ENCODE peak calls at places on chromosomes 4 and X, in seven cellular contexts. One of them, this sample, is unnamed.

GRCh38 chr4:7137346-7138200 is 54.8 kb upstream of the SORCS2 start:
- DNase-seq in GM23338: no peak
- DNase-seq in K562: no peak
- DNase-seq in Panc1: no peak
- DNase-seq in GM12878: no peak
- DNase-seq in HCT116: no peak
- DNase-seq in SK-N-SH: no peak
- DNase-seq in this sample: no peak

GRCh38 chr4:139242511-139243051 is 37.4 kb downstream of the MGARP start:
- DNase-seq in SK-N-SH: no peak
- DNase-seq in Panc1: no peak
- DNase-seq in GM23338: no peak
- DNase-seq in HCT116: no peak
- DNase-seq in GM12878: no peak
- DNase-seq in K562: no peak
- DNase-seq in this sample: no peak

GRCh38 chrX:29948653-29949052 is 266.7 kb upstream of the MAGEB2 start:
- DNase-seq in GM12878: no peak
- DNase-seq in GM23338: no peak
- DNase-seq in Panc1: no peak
- DNase-seq in HCT116: no peak
- DNase-seq in SK-N-SH: no peak
- DNase-seq in K562: no peak
- DNase-seq in this sample: no peak

GRCh38 chrX:73577368-73577767 is 14.4 kb downstream of the CHIC1 start:
- DNase-seq in HCT116: no peak
- DNase-seq in GM23338: peak; percentile 55
- DNase-seq in Panc1: no peak
- DNase-seq in GM12878: no peak
- DNase-seq in K562: no peak
- DNase-seq in SK-N-SH: no peak
- DNase-seq in this sample: no peak

GRCh38 chrX:76279007-76279406 is 106.1 kb downstream of the PBDC1 start:
- DNase-seq in GM12878: peak; percentile 5
- DNase-seq in HCT116: peak; percentile 22
- DNase-seq in SK-N-SH: peak; percentile 47
- DNase-seq in K562: peak; percentile 7
- DNase-seq in Panc1: peak; percentile 41
- DNase-seq in GM23338: peak; percentile 69
- DNase-seq in this sample: peak; percentile 6

GRCh38 chr4:107034982-107035710 is 967 bp downstream of the DKK2 start:
- DNase-seq in Panc1: no peak
- DNase-seq in HCT116: no peak
- DNase-seq in K562: no peak
- DNase-seq in GM23338: peak; percentile 74
- DNase-seq in SK-N-SH: peak; percentile 53
- DNase-seq in GM12878: no peak
- DNase-seq in this sample: no peak

GRCh38 chr4:3638080-3638715 is 106.0 kb upstream of the LRPAP1 start:
- DNase-seq in K562: no peak
- DNase-seq in HCT116: no peak
- DNase-seq in SK-N-SH: no peak
- DNase-seq in Panc1: no peak
- DNase-seq in GM12878: no peak
- DNase-seq in GM23338: no peak
- DNase-seq in this sample: no peak

GRCh38 chrX:100928660-100929613 is at the start of gene XKRX:
- DNase-seq in HCT116: peak; percentile 35
- DNase-seq in GM12878: no peak
- DNase-seq in SK-N-SH: peak; percentile 53
- DNase-seq in GM23338: peak; percentile 82
- DNase-seq in Panc1: peak; percentile 8
- DNase-seq in K562: peak; percentile 11
- DNase-seq in this sample: peak; percentile 43

GRCh38 chr4:56261027-56261426 is 126.3 kb downstream of the AASDH start:
- DNase-seq in GM12878: peak; percentile 2
- DNase-seq in K562: no peak
- DNase-seq in GM23338: no peak
- DNase-seq in SK-N-SH: no peak
- DNase-seq in Panc1: no peak
- DNase-seq in HCT116: no peak
- DNase-seq in this sample: no peak

GRCh38 chrX:103730147-103730546 is 19.4 kb downstream of the TMEM31 start:
- DNase-seq in K562: no peak
- DNase-seq in GM12878: no peak
- DNase-seq in SK-N-SH: no peak
- DNase-seq in HCT116: no peak
- DNase-seq in GM23338: no peak
- DNase-seq in Panc1: no peak
- DNase-seq in this sample: no peak

GRCh38 chr4:24419147-24420034 is 165.0 kb downstream of the DHX15 start:
- DNase-seq in SK-N-SH: peak; percentile 63
- DNase-seq in K562: peak; percentile 76
- DNase-seq in Panc1: peak; percentile 41
- DNase-seq in GM23338: peak; percentile 93
- DNase-seq in HCT116: peak; percentile 41
- DNase-seq in GM12878: peak; percentile 12
- DNase-seq in this sample: peak; percentile 49

GRCh38 chrX:85503258-85504158 is 124.0 kb upstream of the POF1B start:
- DNase-seq in Panc1: no peak
- DNase-seq in GM23338: no peak
- DNase-seq in HCT116: no peak
- DNase-seq in SK-N-SH: no peak
- DNase-seq in K562: no peak
- DNase-seq in GM12878: no peak
- DNase-seq in this sample: no peak

GRCh38 chr4:176840166-176840565 is 47.4 kb upstream of the VEGFC start:
- DNase-seq in GM12878: no peak
- DNase-seq in HCT116: no peak
- DNase-seq in Panc1: no peak
- DNase-seq in K562: no peak
- DNase-seq in GM23338: no peak
- DNase-seq in SK-N-SH: no peak
- DNase-seq in this sample: no peak

GRCh38 chrX:23344208-23344903 is 9.7 kb downstream of the PTCHD1 start:
- DNase-seq in GM23338: peak; percentile 8
- DNase-seq in SK-N-SH: no peak
- DNase-seq in Panc1: no peak
- DNase-seq in K562: no peak
- DNase-seq in GM12878: no peak
- DNase-seq in HCT116: no peak
- DNase-seq in this sample: no peak

DNA sequence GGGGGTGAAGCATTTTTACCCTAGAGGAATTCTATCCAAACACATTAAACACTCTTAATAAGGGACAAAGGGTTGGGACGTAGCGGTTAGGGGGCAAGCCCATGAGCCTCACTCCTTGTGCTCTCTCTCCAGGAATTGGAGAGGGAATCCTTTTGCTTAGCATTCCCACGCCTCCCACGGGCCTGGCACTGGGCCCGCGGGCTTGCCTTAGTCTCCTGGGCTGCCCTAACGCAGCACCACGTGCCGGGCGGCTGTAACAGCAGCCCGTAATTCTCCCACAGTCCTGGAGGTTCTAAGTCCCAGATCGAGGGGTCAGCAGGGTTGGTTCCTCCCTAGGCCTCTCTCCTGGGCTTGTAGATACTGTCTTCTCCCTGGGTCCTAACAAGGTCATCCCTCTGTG is 67.5 kb downstream of the TBL1X start:
- DNase-seq in GM12878: no peak
- DNase-seq in Panc1: no peak
- DNase-seq in SK-N-SH: no peak
- DNase-seq in GM23338: no peak
- DNase-seq in K562: no peak
- DNase-seq in HCT116: no peak
- DNase-seq in this sample: no peak
- H3K4me1 ChIP-seq in GM12878: no peaks in the 10 kb centered on the region
- H3K4me1 ChIP-seq in Panc1: no peaks in the 10 kb centered on the region
- H3K4me1 ChIP-seq in SK-N-SH: no peaks in the 10 kb centered on the region
- H3K4me1 ChIP-seq in GM23338: peaks cover 19% of the 10 kb centered on the region
- H3K4me1 ChIP-seq in K562: peaks cover 8% of the 10 kb centered on the region
- H3K4me1 ChIP-seq in HCT116: peaks cover 2% of the 10 kb centered on the region
- H3K4me1 ChIP-seq in this sample: peaks cover 14% of the 10 kb centered on the region

GRCh38 chr4:32790803-32791202 is 2070.6 kb downstream of the PCDH7 start:
- DNase-seq in K562: no peak
- DNase-seq in HCT116: no peak
- DNase-seq in GM23338: no peak
- DNase-seq in Panc1: no peak
- DNase-seq in GM12878: no peak
- DNase-seq in SK-N-SH: no peak
- DNase-seq in this sample: no peak
- TF ChIP-seq REST in K562: no peak
- TF ChIP-seq REST in HCT116: no peak
- TF ChIP-seq REST in GM23338: no peak
- TF ChIP-seq REST in Panc1: no peak
- TF ChIP-seq REST in GM12878: no peak
- TF ChIP-seq REST in SK-N-SH: no peak
- TF ChIP-seq REST in this sample: no peak

GRCh38 chr4:1773754-1774153 is 19.3 kb upstream of the FGFR3 start:
- DNase-seq in K562: no peak
- DNase-seq in GM23338: no peak
- DNase-seq in SK-N-SH: no peak
- DNase-seq in GM12878: no peak
- DNase-seq in HCT116: no peak
- DNase-seq in Panc1: no peak
- DNase-seq in this sample: no peak
- H3K4me1 ChIP-seq in K562: no peaks in the 10 kb centered on the region
- H3K4me1 ChIP-seq in GM23338: peaks cover 18% of the 10 kb centered on the region
- H3K4me1 ChIP-seq in SK-N-SH: no peaks in the 10 kb centered on the region
- H3K4me1 ChIP-seq in GM12878: peaks cover 9% of the 10 kb centered on the region
- H3K4me1 ChIP-seq in HCT116: peaks cover 12% of the 10 kb centered on the region
- H3K4me1 ChIP-seq in Panc1: no peaks in the 10 kb centered on the region
- H3K4me1 ChIP-seq in this sample: peaks cover 26% of the 10 kb centered on the region

DNA sequence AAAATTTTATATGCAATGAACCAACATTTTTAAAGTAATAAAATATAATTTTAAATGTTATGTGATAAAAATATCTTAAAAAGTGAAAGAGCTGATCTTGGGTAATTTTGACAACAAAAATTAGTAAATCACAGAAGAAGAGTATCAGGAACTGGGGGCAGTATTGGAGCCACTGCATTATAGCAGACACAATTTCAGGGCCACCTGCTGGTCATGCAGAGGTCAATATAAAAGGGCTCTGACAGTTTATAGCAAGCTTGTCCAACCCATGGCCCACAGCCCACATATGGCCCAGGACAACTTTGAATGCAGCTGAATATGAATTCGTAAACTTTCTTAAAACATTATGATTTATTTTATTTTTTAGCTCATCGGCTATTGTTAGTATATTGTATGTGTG is 13.0 kb upstream of the LEF1 start:
- DNase-seq in SK-N-SH: no peak
- DNase-seq in K562: peak; percentile 36
- DNase-seq in Panc1: no peak
- DNase-seq in GM12878: no peak
- DNase-seq in HCT116: no peak
- DNase-seq in GM23338: no peak
- DNase-seq in this sample: no peak
- TF ChIP-seq REST in SK-N-SH: no peak
- TF ChIP-seq REST in K562: no peak
- TF ChIP-seq REST in Panc1: no peak
- TF ChIP-seq REST in GM12878: no peak
- TF ChIP-seq REST in HCT116: no peak
- TF ChIP-seq REST in GM23338: no peak
- TF ChIP-seq REST in this sample: no peak

GRCh38 chr4:185217390-185217985 is 8.1 kb downstream of the SNX25 start:
- DNase-seq in GM23338: no peak
- DNase-seq in K562: no peak
- DNase-seq in Panc1: no peak
- DNase-seq in GM12878: no peak
- DNase-seq in SK-N-SH: no peak
- DNase-seq in HCT116: no peak
- DNase-seq in this sample: no peak

GRCh38 chr4:185218312-185218711 is 8.9 kb downstream of the SNX25 start:
- DNase-seq in HCT116: no peak
- DNase-seq in GM23338: no peak
- DNase-seq in GM12878: no peak
- DNase-seq in SK-N-SH: no peak
- DNase-seq in K562: no peak
- DNase-seq in Panc1: no peak
- DNase-seq in this sample: no peak

GRCh38 chr4:185221491-185221890 is 12.1 kb downstream of the SNX25 start:
- DNase-seq in HCT116: no peak
- DNase-seq in GM12878: no peak
- DNase-seq in K562: no peak
- DNase-seq in GM23338: no peak
- DNase-seq in Panc1: no peak
- DNase-seq in SK-N-SH: no peak
- DNase-seq in this sample: no peak

GRCh38 chr4:185221912-185222311 is 12.5 kb downstream of the SNX25 start:
- DNase-seq in K562: no peak
- DNase-seq in HCT116: no peak
- DNase-seq in GM23338: no peak
- DNase-seq in SK-N-SH: no peak
- DNase-seq in Panc1: no peak
- DNase-seq in GM12878: no peak
- DNase-seq in this sample: no peak

DNA sequence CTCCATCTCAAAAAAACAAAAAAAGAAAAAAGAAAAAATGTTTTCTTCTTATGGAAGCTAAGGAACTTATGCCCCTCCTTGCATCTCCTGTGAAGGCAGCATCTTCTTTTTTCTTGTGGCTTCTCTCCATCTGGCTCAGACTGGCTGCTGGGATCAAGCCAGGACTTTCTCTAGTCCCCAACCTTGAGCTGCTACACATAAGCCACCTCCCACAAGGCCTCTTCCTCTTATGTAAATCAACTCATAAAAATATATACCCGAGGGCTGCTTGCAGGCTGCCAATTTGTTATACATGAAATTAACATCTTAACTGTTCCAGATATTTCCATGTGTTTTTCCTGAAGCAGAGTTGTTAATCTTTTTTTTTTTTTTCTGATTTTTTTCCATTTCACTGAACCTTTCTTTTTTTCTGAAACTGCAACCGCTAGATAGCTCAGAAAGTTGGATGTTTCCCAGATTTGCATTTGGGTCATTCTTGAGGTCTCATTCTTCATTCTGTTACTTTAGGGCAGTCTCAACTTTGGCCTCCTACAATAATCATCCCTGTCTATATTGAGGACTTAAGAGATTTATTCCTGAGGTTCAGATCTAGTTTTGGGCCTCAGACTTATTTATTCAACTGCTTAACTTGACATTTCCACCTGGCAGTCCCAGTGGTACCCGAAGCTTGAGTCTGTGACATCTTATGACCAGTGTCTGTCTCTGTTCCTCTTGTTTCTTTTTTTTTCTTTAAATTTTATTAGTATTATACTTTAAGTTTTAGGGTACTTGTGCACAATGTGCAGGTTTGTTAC is 10.3 kb downstream of the SNX25 start:
- DNase-seq in Panc1: no peak
- DNase-seq in GM12878: no peak
- DNase-seq in SK-N-SH: no peak
- DNase-seq in K562: no peak
- DNase-seq in GM23338: no peak
- DNase-seq in HCT116: no peak
- DNase-seq in this sample: no peak
- H3K4me1 ChIP-seq in Panc1: no peaks in the 10 kb centered on the region
- H3K4me1 ChIP-seq in GM12878: peaks cover 14% of the 10 kb centered on the region
- H3K4me1 ChIP-seq in SK-N-SH: peaks cover 43% of the 10 kb centered on the region
- H3K4me1 ChIP-seq in K562: no peaks in the 10 kb centered on the region
- H3K4me1 ChIP-seq in GM23338: peaks cover 30% of the 10 kb centered on the region
- H3K4me1 ChIP-seq in HCT116: peaks cover 9% of the 10 kb centered on the region
- H3K4me1 ChIP-seq in this sample: no peaks in the 10 kb centered on the region

This sample was measured in A549.